ENCODE peak calls at places on chromosomes 12 and 14, in five cellular contexts. S is neural progenitor cell, L is upper lobe of right lung, G is colonic mucosa, D is mammary epithelial cell. W is an unnamed sample.

GRCh38 chr12:31204995-31205582 is 120.9 kb downstream of the SINHCAF start:
- DNase-seq in S (no peak), L (no peak), G (no peak), D (peak; percentile 94), W (no peak)

GRCh38 chr12:95412826-95413311 is 61.1 kb upstream of the METAP2 start:
- DNase-seq in S (no peak), L (no peak), G (no peak), D (peak; percentile 79), W (no peak)

GRCh38 chr14:68784995-68785816 is 7.7 kb downstream of the ZFP36L1 start:
- DNase-seq in S (no peak), L (no peak), G (peak; percentile 40), D (peak; percentile 92), W (no peak)

GRCh38 chr12:123598522-123598921 is 3.4 kb upstream of the DDX55 start:
- DNase-seq in S (no peak), L (no peak), G (no peak), D (no peak), W (no peak)

GRCh38 chr14:70754989-70755388 is 54.3 kb downstream of the MAP3K9 start:
- DNase-seq in S (no peak), L (peak; percentile 82), G (no peak), D (peak; percentile 91), W (peak; percentile 74)

GRCh38 chr14:87628129-87628528 is 364.9 kb downstream of the GALC start:
- DNase-seq in S (peak; percentile 90), L (no peak), G (no peak), D (peak; percentile 52), W (no peak)

GRCh38 chr12:91889059-91889458 is 256.6 kb downstream of the BTG1 start:
- DNase-seq in S (no peak), L (no peak), G (no peak), D (no peak), W (no peak)

GRCh38 chr12:102539651-102540553 is 59.5 kb upstream of the IGF1 start:
- DNase-seq in S (peak; percentile 21), L (no peak), G (no peak), D (no peak), W (no peak)

GRCh38 chr12:20154060-20154459 is 214.3 kb upstream of the PDE3A start:
- DNase-seq in S (no peak), L (no peak), G (no peak), D (no peak), W (no peak)

GRCh38 chr12:47312794-47313426 is 233.2 kb upstream of the AMIGO2 start:
- DNase-seq in S (no peak), L (no peak), G (no peak), D (no peak), W (no peak)

GRCh38 chr12:90514325-90514724 is 440.7 kb downstream of the CCER1 start:
- DNase-seq in S (no peak), L (no peak), G (no peak), D (no peak), W (no peak)

GRCh38 chr12:104064842-104065441 is 611 bp downstream of the HCFC2 start:
- DNase-seq in S (peak; percentile 34), L (no peak), G (peak; percentile 31), D (peak; percentile 21), W (peak; percentile 54)

GRCh38 chr12:49868449-49868848 is 25.5 kb upstream of the BCDIN3D start:
- DNase-seq in S (no peak), L (peak; percentile 57), G (no peak), D (no peak), W (no peak)

GRCh38 chr12:131025939-131026702 is 72.4 kb downstream of the ADGRD1 start:
- DNase-seq in S (no peak), L (no peak), G (no peak), D (no peak), W (no peak)

GRCh38 chr12:123149088-123149827 is 1.6 kb downstream of the PITPNM2 start:
- DNase-seq in S (no peak), L (no peak), G (no peak), D (no peak), W (no peak)

GRCh38 chr14:77120771-77121743 is 20.5 kb downstream of the ZDHHC22 start:
- DNase-seq in S (no peak), L (no peak), G (no peak), D (no peak), W (no peak)

GRCh38 chr14:101072070-101072469 is 168.5 kb upstream of the RTL1 start:
- DNase-seq in S (no peak), L (peak; percentile 37), G (peak; percentile 5), D (no peak), W (no peak)

GRCh38 chr14:52949711-52950409 is 990 bp downstream of the FERMT2 start:
- DNase-seq in S (peak; percentile 22), L (no peak), G (no peak), D (peak; percentile 68), W (no peak)

GRCh38 chr12:21428241-21428640 is 9.2 kb upstream of the PYROXD1 start:
- DNase-seq in S (no peak), L (no peak), G (no peak), D (no peak), W (no peak)

GRCh38 chr12:22740656-22741350 is 115.8 kb downstream of the ETNK1 start:
- DNase-seq in S (no peak), L (no peak), G (no peak), D (peak; percentile 62), W (no peak)

GRCh38 chr14:55019968-55020554 is 6.8 kb downstream of the WDHD1 start:
- DNase-seq in S (no peak), L (no peak), G (no peak), D (no peak), W (no peak)

GRCh38 chr12:48033451-48033850 is 29.2 kb upstream of the COL2A1 start:
- DNase-seq in S (no peak), L (no peak), G (no peak), D (no peak), W (no peak)

GRCh38 chr12:118436002-118436724 is 59.8 kb downstream of the SUDS3 start:
- DNase-seq in S (peak; percentile 71), L (no peak), G (no peak), D (no peak), W (no peak)

GRCh38 chr14:91228112-91229004 is 16.1 kb downstream of the GPR68 start:
- DNase-seq in S (no peak), L (no peak), G (no peak), D (peak; percentile 46), W (no peak)

GRCh38 chr12:132285991-132286681 is 43.3 kb downstream of the GALNT9 start:
- DNase-seq in S (peak; percentile 64), L (peak; percentile 77), G (peak; percentile 50), D (no peak), W (peak; percentile 69)

GRCh38 chr12:91191516-91192111 is 9.0 kb upstream of the DCN start:
- DNase-seq in S (no peak), L (no peak), G (no peak), D (no peak), W (no peak)

GRCh38 chr12:102512523-102512922 is 32.2 kb upstream of the IGF1 start:
- DNase-seq in S (no peak), L (no peak), G (no peak), D (no peak), W (no peak)

DNA sequence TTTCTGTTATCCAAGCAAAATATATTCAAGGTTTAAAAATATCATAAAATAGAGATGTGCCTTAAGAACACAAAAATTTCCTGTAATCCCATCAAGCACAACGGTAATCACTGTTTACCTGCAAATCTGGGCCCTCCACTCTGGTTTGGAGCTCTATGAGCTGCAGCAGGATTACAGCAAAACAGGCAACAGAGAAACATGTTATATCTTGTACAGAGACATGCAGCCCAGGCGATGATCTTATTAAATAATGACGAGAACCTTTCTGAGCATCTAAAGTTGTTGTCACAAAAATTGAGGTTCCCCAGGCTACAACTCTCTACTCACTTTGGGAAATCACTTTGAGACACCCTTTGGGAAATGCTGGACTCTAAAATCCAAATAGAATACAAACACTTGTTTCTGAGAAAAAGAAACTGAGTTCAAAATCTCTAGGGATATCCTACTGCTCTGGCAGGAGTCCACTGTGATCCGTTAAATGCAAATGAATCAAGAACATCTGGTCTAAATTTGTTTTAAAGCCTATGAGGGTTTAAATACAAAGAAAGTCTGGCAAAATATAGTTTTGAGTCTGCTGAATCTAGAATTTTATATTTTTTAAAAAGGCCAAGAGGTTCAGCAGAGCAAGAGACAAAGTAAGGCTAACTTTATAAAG is 36.3 kb downstream of the STON2 start:
- DNase-seq in S (no peak), L (no peak), G (no peak), D (peak; percentile 47), W (no peak)
- H3K27ac ChIP-seq in S (no peak overlapping the region), L (no peak overlapping the region), G (no peak overlapping the region), D (peak overlapping the region; percentile 61), W (no peak overlapping the region)

DNA sequence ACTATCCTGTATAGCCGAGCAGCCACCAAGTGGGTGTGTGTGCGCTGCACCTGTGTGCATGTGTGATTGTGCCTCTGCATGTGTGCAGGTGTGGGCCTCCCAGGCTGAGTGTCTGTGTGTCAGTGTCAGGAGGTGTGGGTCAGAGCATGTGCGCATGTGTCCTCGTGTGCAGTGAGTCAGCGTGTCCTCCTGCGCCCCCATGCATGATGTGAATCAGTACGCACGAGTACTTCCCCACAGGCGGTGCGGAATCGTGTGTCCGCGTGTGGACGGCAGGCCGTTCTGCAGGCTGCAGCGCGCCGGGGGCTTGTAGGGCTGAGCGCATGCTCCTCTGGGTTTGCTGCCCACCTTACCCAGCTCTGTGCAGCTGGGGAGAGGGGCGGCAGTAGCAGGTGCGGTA is 34.2 kb downstream of the DTX1 start:
- DNase-seq in S (no peak), L (no peak), G (no peak), D (no peak), W (no peak)
- H3K4me1 ChIP-seq in S (no peaks in the 10 kb centered on the region), L (peaks cover 4% of the 10 kb centered on the region), G (peaks cover 6% of the 10 kb centered on the region), D (peaks cover 5% of the 10 kb centered on the region), W (peaks cover 5% of the 10 kb centered on the region)

DNA sequence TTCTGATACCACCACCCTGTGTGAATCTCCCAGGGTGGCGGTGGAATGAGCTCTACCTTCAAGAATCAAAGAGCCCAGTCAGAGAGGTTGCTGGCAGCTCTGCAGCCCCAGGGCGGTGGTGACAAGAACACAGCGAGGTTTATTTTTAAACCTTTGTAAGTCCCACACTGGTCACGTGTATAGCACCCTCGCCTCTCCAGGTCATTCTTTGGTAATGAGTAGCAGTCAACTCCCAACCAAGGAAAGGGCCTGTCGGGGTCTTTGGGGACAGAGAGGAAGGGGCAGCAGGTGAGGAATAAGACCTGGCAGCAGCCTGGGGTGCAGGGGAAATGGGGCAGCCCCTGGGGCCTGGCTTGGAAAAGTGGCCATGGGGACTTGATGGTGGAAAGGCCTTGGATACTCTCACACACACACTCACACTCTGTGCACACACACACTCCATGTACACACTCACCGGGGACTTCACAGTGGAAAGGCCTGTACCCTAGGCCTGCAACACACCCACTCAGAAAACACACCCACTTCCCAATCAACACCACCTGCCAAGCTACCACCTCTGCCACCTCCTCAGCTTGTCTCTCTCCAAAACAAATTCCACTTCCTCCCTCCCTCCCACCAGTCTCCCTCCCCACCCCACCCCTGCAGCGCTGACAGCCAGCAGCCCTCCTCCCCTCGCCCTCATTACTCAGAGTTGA is 178.5 kb downstream of the DPF3 start:
- DNase-seq in S (peak; percentile 18), L (no peak), G (no peak), D (no peak), W (no peak)
- H3K27ac ChIP-seq in S (no peak overlapping the region), L (no peak overlapping the region), G (no peak overlapping the region), D (no peak overlapping the region), W (no peak overlapping the region)

GRCh38 chr14:74584966-74585365 is 27.1 kb downstream of the LTBP2 start:
- DNase-seq in S (no peak), L (no peak), G (no peak), D (no peak), W (no peak)

GRCh38 chr14:74587363-74587707 is 24.7 kb downstream of the LTBP2 start:
- DNase-seq in S (no peak), L (no peak), G (no peak), D (no peak), W (no peak)

GRCh38 chr14:74586681-74587362 is 25.2 kb downstream of the LTBP2 start:
- DNase-seq in S (no peak), L (no peak), G (no peak), D (no peak), W (no peak)

GRCh38 chr14:74583689-74584434 is 28.2 kb downstream of the LTBP2 start:
- DNase-seq in S (no peak), L (no peak), G (no peak), D (peak; percentile 92), W (no peak)

GRCh38 chr14:74585406-74586335 is 26.4 kb downstream of the LTBP2 start:
- DNase-seq in S (no peak), L (no peak), G (no peak), D (no peak), W (peak; percentile 24)
- H3K4me1 ChIP-seq in S (no peaks in the 10 kb centered on the region), L (peaks cover 22% of the 10 kb centered on the region), G (no peaks in the 10 kb centered on the region), D (peaks cover 57% of the 10 kb centered on the region), W (peaks cover 15% of the 10 kb centered on the region)